ENCODE peak calls at places on chromosomes 11 and 22, in six cellular contexts. O, T, B, I, Q and K are unnamed samples.
A peak's percentile ranks its signal among the peaks of the same experiment; 100 is the strongest.

GRCh38 chr11:57081356-57081755 is 92.6 kb downstream of the OR5AK2 start:
- DNase-seq in I (no peak), B (no peak), Q (no peak), T (no peak), O (no peak), K (no peak)

GRCh38 chr11:76347391-76347790 is 33.5 kb downstream of the THAP12 start:
- DNase-seq in Q (no peak), B (no peak), O (no peak), T (no peak), I (no peak), K (no peak)

GRCh38 chr11:11993814-11994213 is 14.6 kb downstream of the DKK3 start:
- DNase-seq in O (no peak), B (peak; percentile 68), Q (no peak), T (no peak), I (no peak), K (no peak)

GRCh38 chr11:102704841-102705240 is 728 bp downstream of the MMP27 start:
- DNase-seq in O (no peak), Q (no peak), T (no peak), B (no peak), I (no peak), K (no peak)

GRCh38 chr11:19432370-19433163 is 191.8 kb upstream of the E2F8 start:
- DNase-seq in B (no peak), Q (peak; percentile 90), O (no peak), I (peak; percentile 25), T (no peak), K (no peak)

GRCh38 chr11:62622476-62622875 is 690 bp upstream of the B3GAT3 start:
- DNase-seq in Q (no peak), O (no peak), B (no peak), T (no peak), I (no peak), K (no peak)

GRCh38 chr22:45150139-45150538 is 13.6 kb upstream of the NUP50 start:
- DNase-seq in T (no peak), Q (no peak), O (no peak), B (no peak), I (no peak), K (no peak)

GRCh38 chr11:124953753-124954624 is at the start of gene CCDC15:
- DNase-seq in B (peak; percentile 89), Q (peak; percentile 99), T (peak; percentile 98), O (peak; percentile 91), I (peak; percentile 88), K (peak; percentile 98)